ENCODE peak calls at places on chromosome 6, in eight cellular contexts. X is GM12892, Z is spleen, D is vagina, Q is HCT116, E is K562, T is endothelial cell of umbilical vein, P is esophagus muscularis mucosa. N is an unnamed sample.

GRCh38 chr6:88124925-88125557 is 41.1 kb downstream of the CNR1 start:
- DNase-seq in D (no peak), Q (no peak), X (no peak), E (no peak), T (no peak), P (no peak), Z (no peak), N (no peak)

GRCh38 chr6:111838749-111839484 is 34.3 kb downstream of the FYN start:
- DNase-seq in Z (no peak), P (no peak), T (no peak), D (no peak), E (no peak), X (no peak), Q (no peak), N (no peak)

GRCh38 chr6:20202070-20202658 is 10.1 kb downstream of the MBOAT1 start:
- DNase-seq in Q (no peak), X (no peak), T (peak; percentile 5), Z (no peak), E (peak; percentile 70), P (no peak), D (no peak), N (no peak)

GRCh38 chr6:23498013-23498412 is 628.0 kb upstream of the NRSN1 start:
- DNase-seq in E (no peak), P (no peak), X (no peak), Q (no peak), Z (no peak), T (no peak), D (no peak), N (no peak)

GRCh38 chr6:1554881-1555569 is 54.7 kb upstream of the FOXC1 start:
- DNase-seq in P (no peak), Z (peak; percentile 89), Q (no peak), E (no peak), X (peak; percentile 72), T (peak; percentile 56), D (no peak), N (peak; percentile 47)

GRCh38 chr6:105733556-105734162 is 330.8 kb upstream of the PREP start:
- DNase-seq in E (peak; percentile 18), D (no peak), T (peak; percentile 13), P (no peak), X (no peak), Z (no peak), Q (peak; percentile 41), N (no peak)

GRCh38 chr6:129133770-129134192 is 250.8 kb downstream of the LAMA2 start:
- DNase-seq in D (no peak), E (no peak), Z (no peak), T (peak; percentile 89), P (no peak), X (no peak), Q (no peak), N (no peak)

GRCh38 chr6:42152024-42152423 is 9.6 kb upstream of the C6orf132 start:
- DNase-seq in Z (no peak), T (no peak), X (no peak), Q (no peak), D (no peak), P (no peak), E (no peak), N (no peak)

GRCh38 chr6:82013561-82014275 is 233.8 kb downstream of the IBTK start:
- DNase-seq in P (no peak), E (no peak), Z (no peak), Q (no peak), T (peak; percentile 82), X (no peak), D (no peak), N (no peak)
- TF ChIP-seq POLR2AphosphoS5 in P (peak; percentile 38), E (no peak), Z (no peak), Q (no peak), T (peak; percentile 69), X (no peak), D (no peak), N (peak; percentile 70)

DNA sequence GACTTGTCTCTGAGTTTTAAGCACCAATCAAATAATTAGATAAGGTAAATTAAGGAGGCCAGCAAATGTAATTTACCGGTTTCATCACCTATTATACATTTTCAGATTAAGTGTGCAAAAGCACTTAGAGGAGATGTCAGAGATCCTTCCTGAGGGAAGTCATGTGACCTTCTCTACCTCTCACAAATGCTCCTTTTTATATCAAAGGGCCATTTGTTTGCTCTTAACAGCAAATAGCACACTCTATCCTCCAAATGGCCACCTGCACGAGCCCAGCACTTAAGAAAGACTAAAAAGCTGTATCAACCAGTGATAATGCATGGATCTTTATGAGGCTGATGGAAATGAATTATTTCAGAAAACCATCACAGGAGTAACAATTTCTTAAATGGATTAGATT is 149.4 kb downstream of the ELOVL4 start:
- DNase-seq in P (no peak), X (no peak), Z (no peak), E (no peak), Q (no peak), T (no peak), D (no peak), N (no peak)
- TF ChIP-seq POLR2AphosphoS5 in P (no peak), X (no peak), Z (no peak), E (no peak), Q (no peak), T (no peak), D (no peak), N (no peak)

GRCh38 chr6:50939931-50940330 is 121.3 kb downstream of the TFAP2B start:
- DNase-seq in P (no peak), X (no peak), Z (no peak), E (no peak), D (no peak), Q (no peak), T (no peak), N (no peak)

DNA sequence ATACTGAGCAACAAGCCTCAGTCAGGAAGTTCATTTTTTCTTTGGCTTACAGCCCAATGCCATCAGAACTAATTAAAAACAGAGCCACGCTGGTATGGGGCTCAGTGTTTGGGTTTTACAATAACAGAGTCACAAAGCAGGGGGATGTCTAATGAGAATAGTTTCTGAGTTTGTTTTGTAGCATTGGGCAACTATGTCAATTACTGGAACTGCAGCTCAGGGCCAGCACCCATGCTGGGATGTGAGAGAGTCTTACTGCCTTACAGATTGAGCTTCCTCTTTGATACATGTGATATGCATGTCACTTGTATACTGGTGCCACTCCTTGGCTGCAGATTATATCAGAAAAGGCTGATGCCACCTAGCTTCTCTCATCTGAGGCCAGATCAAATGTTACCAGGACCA is 117.6 kb downstream of the TFAP2B start:
- DNase-seq in X (no peak), Z (no peak), D (no peak), E (no peak), Q (no peak), P (no peak), T (peak; percentile 9), N (no peak)
- TF ChIP-seq POLR2AphosphoS5 in X (no peak), Z (no peak), D (no peak), E (no peak), Q (no peak), P (no peak), T (no peak), N (no peak)

DNA sequence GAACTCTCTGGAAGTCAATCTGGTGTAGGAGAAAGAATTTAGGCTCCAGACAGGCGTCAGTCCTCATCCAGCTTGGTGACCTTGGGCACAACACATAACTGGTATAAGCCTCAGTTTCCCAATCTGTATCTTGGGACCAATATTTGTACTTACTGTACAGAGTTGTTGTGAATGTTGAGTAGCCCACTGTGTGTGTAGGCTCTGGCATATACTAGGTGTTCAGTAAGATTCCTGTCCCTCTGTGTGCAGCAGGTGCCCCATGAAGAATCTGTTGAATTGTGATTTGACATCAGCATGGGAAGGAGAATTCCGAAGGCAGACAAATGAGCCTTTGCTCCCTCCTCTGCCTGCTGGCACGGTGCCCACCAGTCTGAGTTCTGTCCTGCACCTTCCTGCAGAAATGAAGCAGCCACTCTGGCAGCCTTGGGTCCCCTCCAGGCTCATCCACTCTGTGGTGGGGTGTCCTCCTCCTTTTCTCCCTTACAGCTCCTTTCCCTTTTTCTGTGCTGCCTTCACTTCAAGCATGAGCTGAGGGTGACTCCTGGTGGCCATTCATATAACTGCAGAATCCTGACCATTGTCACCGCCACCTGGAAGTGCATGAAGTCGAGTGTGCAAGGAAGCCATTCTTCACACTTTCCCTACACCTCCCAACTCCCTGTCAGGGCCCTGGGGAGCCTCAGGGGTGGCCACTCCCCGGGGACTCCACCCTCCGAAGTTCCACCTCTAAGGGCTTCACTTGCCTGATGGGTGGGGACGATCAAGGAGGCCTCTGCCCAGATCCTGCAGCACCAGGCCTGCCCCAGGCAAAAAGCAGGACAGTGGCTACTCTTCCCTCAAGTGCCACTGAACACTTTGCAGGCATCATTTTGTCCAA is 48.2 kb downstream of the MRPL14 start:
- DNase-seq in Q (peak; percentile 60), Z (peak; percentile 79), D (no peak), X (peak; percentile 53), E (peak; percentile 80), T (peak; percentile 76), P (no peak), N (peak; percentile 77)
- TF ChIP-seq POLR2AphosphoS5 in Q (no peak), Z (no peak), D (peak; percentile 19), X (no peak), E (no peak), T (no peak), P (no peak), N (peak; percentile 66)

GRCh38 chr6:34644716-34645115 is 51.9 kb downstream of the ILRUN start:
- DNase-seq in D (no peak), Z (no peak), P (no peak), X (no peak), Q (no peak), E (no peak), T (no peak), N (no peak)

GRCh38 chr6:34633785-34634184 is 62.8 kb downstream of the ILRUN start:
- DNase-seq in E (no peak), Z (no peak), Q (no peak), T (no peak), D (no peak), X (no peak), P (no peak), N (no peak)

GRCh38 chr6:34642427-34642826 is 54.1 kb downstream of the ILRUN start:
- DNase-seq in E (no peak), P (no peak), X (no peak), Z (no peak), D (no peak), T (no peak), Q (no peak), N (no peak)

GRCh38 chr6:34633256-34633655 is 63.3 kb downstream of the ILRUN start:
- DNase-seq in P (no peak), Q (no peak), Z (no peak), T (no peak), X (no peak), D (no peak), E (no peak), N (no peak)

DNA sequence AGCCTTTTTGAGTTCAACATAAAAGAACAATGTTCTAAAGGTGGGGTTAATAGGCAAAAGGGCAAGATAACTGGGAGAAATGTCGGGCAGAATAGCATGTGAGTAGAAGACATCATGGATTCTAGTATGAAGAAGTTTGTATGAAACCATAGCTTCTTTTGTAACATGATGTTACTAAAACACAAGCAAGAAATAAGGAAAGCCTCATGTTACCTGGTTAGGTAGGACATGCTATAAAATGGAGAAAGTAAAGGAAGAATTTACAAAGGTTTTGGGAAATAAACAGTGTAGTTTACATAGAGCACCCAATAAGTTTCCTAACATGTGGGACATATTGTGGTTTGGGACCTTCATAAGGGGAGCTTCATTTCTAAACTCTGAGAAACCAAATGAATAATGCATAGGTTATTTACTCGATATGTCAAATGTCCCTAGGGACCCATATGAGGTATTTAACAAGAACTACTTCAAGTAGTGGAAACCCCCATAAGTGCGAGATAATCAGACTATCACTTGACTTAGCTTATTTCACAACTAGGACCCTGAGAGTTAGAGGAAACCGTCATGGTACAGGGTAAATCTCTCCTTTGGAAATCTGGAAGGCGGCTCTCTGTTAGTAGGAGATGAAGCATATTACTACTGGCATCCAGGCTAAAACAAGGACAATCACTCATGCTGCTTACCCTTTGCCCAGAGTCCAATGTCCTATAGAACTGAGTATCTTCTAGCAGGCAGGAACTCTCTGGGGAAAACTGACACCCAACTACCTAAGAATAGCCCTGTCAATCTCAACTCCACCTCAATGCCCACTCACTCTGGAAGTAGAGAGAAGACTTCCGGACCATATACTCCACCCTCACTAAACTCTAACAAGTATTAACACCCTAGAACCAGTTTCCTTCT is 57.5 kb downstream of the ILRUN start:
- DNase-seq in Z (no peak), T (no peak), Q (no peak), P (no peak), D (no peak), X (no peak), E (no peak), N (no peak)
- TF ChIP-seq POLR2AphosphoS5 in Z (no peak), T (no peak), Q (no peak), P (no peak), D (no peak), X (no peak), E (no peak), N (no peak)

N was measured in prostate gland.